ENCODE peak calls at places on chromosomes 12 and 14, in four cellular contexts. R is tibial nerve, B is PC-3, G is HCT116. Z is an unnamed sample. For H3K27me3, the result is how much of the 10 kb centered on the place peaks cover.

GRCh38 chr14:73762375-73762822 is 48.2 kb upstream of the PNMA1 start:
- DNase-seq in B (no peak), G (no peak), R (no peak), Z (no peak)

GRCh38 chr12:46197876-46198275 is 71.0 kb downstream of the SLC38A1 start:
- DNase-seq in B (no peak), G (no peak), R (no peak), Z (no peak)

GRCh38 chr12:111454716-111455447 is 49.2 kb downstream of the SH2B3 start:
- DNase-seq in G (no peak), B (no peak), R (no peak), Z (no peak)

GRCh38 chr12:31756977-31757420 is 28.2 kb upstream of the AMN1 start:
- DNase-seq in G (peak), R (no peak), B (peak), Z (no peak)

GRCh38 chr12:52434096-52434733 is at the start of gene KRT75:
- DNase-seq in G (no peak), B (peak), R (no peak), Z (no peak)

GRCh38 chr12:34595749-34596733 is 573.7 kb downstream of the ALG10 start:
- DNase-seq in B (no peak), R (no peak), G (no peak), Z (no peak)

GRCh38 chr12:26810330-26810729 is 22.7 kb downstream of the ITPR2 start:
- DNase-seq in R (peak), B (no peak), G (no peak), Z (no peak)

GRCh38 chr12:24011927-24012326 is 62.5 kb upstream of the SOX5 start:
- DNase-seq in B (no peak), G (no peak), R (no peak), Z (no peak)

GRCh38 chr12:122845041-122845864 is 10.0 kb downstream of the HIP1R start:
- DNase-seq in R (no peak), B (no peak), G (no peak), Z (no peak)

GRCh38 chr14:72740966-72741835 is 152.7 kb downstream of the DPF3 start:
- DNase-seq in B (no peak), G (no peak), R (no peak), Z (no peak)

GRCh38 chr12:46908236-46908935 is 82.6 kb upstream of the SLC38A4 start:
- DNase-seq in B (peak), G (no peak), R (no peak), Z (no peak)

GRCh38 chr12:101877816-101878811 is 734 bp downstream of the DRAM1 start:
- DNase-seq in R (no peak), G (no peak), B (peak), Z (no peak)

GRCh38 chr12:84632556-84632955 is 280.0 kb downstream of the SLC6A15 start:
- DNase-seq in B (no peak), R (no peak), G (no peak), Z (no peak)

GRCh38 chr12:92942905-92943304 is 13.8 kb upstream of the EEA1 start:
- DNase-seq in R (no peak), B (no peak), G (no peak), Z (no peak)

GRCh38 chr14:59582161-59582560 is 5.5 kb upstream of the CCDC175 start:
- DNase-seq in R (no peak), G (no peak), B (no peak), Z (no peak)

GRCh38 chr12:124668602-124669001 is 101.2 kb upstream of the NCOR2 start:
- DNase-seq in R (no peak), G (no peak), B (no peak), Z (no peak)

GRCh38 chr12:130500835-130501330 is 163.2 kb downstream of the PIWIL1 start:
- DNase-seq in B (no peak), R (no peak), G (no peak), Z (no peak)

GRCh38 chr12:3273409-3273853 is 196.3 kb downstream of the TSPAN9 start:
- DNase-seq in G (peak), R (no peak), B (peak), Z (no peak)

GRCh38 chr12:6904280-6905276 is at the start of gene LRRC23:
- DNase-seq in G (peak), B (peak), R (peak), Z (peak)

GRCh38 chr12:3294481-3294911 is 196.5 kb upstream of the PRMT8 start:
- DNase-seq in G (no peak), B (no peak), R (no peak), Z (no peak)

GRCh38 chr12:125406131-125406530 is 340.9 kb downstream of the AACS start:
- DNase-seq in B (no peak), G (no peak), R (no peak), Z (no peak)

GRCh38 chr12:30152705-30153104 is 369.0 kb upstream of the TMTC1 start:
- DNase-seq in G (no peak), R (no peak), B (no peak), Z (no peak)

GRCh38 chr14:99524091-99524661 is 43.0 kb downstream of the CCNK start:
- DNase-seq in R (no peak), B (peak), G (no peak), Z (no peak)

GRCh38 chr12:106581543-106582263 is 1.1 kb upstream of the RFX4 start:
- DNase-seq in B (no peak), G (no peak), R (no peak), Z (no peak)

GRCh38 chr12:49693931-49694439 is 13.2 kb downstream of the FMNL3 start:
- DNase-seq in B (peak), R (no peak), G (no peak), Z (no peak)

GRCh38 chr14:72513994-72514659 is 379.8 kb downstream of the DPF3 start:
- DNase-seq in R (no peak), B (peak), G (peak), Z (no peak)

DNA sequence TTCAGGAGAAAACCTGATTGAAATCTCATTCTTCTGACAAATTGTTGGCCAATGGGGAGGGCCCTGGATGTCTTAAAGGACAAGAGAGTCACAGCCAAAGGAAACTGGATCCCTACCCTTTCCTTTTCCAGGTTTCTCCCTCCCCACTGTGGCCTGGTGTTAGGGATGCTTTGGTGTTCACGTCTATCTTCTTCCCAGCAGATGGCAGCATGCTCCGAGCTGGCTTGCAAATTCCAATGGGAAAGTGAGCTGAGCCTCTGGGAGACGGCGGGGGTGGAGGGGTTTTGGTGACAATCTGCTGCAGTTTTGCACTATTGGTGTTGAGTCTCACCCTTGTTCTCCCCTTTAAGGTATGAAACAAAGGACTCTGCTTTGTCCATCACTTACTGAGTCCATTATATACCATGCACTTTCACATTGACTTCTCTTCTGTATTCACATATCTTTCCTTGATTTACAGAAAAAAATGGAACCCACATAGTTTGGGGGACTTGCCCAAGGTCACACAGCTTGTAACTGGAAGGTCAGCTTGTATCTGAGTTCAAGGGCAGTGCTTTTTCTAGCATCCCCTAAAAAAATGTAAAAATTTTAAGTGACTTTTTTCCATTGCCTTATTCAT is 39.3 kb downstream of the CCDC177 start:
- DNase-seq in G (peak), B (peak), R (no peak), Z (no peak)
- H3K27me3 ChIP-seq in G (under half), B (under half), R (under half), Z (under half)

GRCh38 chr14:61077437-61077836 is 96.4 kb downstream of the SLC38A6 start:
- DNase-seq in R (no peak), B (peak), G (no peak), Z (no peak)
- H3K27ac ChIP-seq in R (no peak), B (peak), G (no peak), Z (no peak)

GRCh38 chr14:42806909-42807315 is 1200.2 kb downstream of the LRFN5 start:
- DNase-seq in G (no peak), R (no peak), B (peak), Z (no peak)

GRCh38 chr14:42804146-42804545 is 1197.5 kb downstream of the LRFN5 start:
- DNase-seq in B (no peak), G (no peak), R (no peak), Z (no peak)
- TF ChIP-seq CTCF in B (no peak), G (no peak), R (no peak), Z (no peak)

DNA sequence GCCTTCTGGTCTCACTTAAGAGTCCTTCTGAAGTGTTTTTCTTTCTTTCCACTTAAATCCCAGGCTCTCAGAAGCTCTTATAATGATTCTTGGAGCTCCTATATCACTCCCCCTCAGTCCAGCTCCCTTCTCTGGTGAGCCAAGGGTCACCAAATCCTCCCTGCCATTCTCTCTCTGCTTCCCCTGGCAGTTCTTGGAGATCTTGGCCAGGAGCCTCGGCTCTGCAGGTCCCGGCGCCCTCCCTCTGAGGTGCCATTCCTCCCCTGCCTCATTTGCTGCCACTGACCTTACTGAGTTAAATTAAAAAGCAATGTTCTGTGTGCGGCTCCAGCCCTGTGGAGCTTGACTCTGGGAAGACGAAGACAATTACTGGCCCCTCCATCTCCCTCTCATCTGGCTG is 7.0 kb downstream of the CISTR start:
- DNase-seq in B (no peak), G (no peak), R (no peak), Z (no peak)
- H3K27me3 ChIP-seq in B (under half), G (under half), R (half or more), Z (half or more)

DNA sequence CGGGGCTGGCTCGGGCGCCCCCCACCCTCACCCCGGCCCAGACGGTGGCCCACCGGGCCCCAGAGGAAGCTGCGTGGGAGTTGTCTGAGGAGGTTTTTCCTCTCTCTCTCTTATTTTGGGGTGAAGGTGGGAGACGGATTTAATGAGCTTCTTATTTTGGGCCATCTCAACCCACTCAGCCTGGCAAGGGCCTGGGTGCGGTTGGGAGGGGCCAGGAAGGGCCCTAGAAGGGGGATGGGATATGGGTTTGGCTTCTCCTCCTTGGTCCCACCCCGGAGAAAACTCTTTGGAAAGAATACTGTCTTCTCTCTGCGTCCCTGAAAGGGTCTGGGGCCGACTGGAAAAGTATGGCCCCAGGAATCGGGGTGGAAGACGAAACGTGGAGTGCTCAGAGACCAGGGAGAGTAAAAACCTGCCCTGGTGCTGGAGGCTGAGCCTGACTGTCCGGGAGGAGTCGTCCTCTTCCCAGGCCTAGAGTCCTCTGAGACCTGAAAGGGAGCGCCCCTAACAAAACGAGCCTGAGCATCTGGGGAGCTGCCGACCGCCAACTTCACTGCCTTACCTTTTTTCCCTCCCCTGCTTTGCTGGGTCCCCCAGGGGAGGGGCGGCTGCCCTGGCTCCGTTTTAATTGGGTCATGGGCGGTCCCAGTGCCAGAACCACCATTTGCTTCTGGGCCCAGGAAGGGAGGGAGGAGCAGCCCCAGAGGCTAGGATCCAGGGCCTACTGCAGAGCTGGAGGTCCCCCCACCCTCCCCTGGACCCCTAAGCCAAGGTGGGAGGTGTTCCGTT is 1.6 kb downstream of the MMP14 start:
- DNase-seq in G (no peak), R (peak), B (peak), Z (no peak)
- H3K27ac ChIP-seq in G (peak), R (peak), B (peak), Z (no peak)

DNA sequence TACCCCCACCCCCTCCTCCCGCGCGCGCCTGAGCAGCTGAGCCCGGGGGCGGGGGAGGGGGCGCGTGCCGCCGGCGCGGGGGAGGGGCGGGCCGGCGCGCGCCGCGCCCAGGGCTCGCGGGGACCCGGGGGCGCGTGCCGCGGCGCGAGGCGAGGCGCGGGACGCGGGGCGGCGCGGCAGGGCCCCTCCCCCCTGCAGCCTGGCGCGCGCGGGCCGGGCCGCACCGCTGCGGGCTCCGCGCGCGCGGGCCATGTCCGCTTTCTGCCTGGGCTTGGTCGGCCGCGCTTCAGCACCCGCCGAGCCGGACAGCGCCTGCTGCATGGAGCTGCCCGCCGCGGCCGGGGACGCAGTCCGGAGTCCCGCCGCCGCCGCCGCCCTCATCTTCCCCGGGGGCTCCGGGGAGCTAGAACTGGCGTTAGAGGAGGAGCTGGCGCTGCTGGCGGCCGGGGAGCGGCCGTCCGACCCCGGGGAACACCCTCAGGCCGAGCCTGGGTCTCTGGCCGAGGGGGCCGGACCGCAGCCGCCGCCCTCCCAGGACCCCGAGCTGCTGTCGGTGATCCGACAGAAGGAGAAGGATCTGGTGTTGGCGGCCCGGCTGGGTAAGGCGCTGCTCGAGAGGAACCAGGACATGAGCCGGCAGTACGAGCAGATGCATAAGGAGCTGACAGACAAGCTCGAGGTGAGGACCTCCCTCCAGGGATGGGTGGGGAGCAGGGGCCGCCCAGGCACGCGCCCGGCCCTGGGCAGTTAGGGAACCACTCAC is 764 bp downstream of the BICDL1 start:
- DNase-seq in R (peak), B (peak), G (no peak), Z (peak)
- TF ChIP-seq CTCF in R (no peak), B (no peak), G (no peak), Z (no peak)

GRCh38 chr14:37586783-37587428 is 8.1 kb downstream of the FOXA1 start:
- DNase-seq in B (peak), R (no peak), G (no peak), Z (no peak)
- H3K27me3 ChIP-seq in B (under half), R (half or more), G (under half), Z (half or more)

DNA sequence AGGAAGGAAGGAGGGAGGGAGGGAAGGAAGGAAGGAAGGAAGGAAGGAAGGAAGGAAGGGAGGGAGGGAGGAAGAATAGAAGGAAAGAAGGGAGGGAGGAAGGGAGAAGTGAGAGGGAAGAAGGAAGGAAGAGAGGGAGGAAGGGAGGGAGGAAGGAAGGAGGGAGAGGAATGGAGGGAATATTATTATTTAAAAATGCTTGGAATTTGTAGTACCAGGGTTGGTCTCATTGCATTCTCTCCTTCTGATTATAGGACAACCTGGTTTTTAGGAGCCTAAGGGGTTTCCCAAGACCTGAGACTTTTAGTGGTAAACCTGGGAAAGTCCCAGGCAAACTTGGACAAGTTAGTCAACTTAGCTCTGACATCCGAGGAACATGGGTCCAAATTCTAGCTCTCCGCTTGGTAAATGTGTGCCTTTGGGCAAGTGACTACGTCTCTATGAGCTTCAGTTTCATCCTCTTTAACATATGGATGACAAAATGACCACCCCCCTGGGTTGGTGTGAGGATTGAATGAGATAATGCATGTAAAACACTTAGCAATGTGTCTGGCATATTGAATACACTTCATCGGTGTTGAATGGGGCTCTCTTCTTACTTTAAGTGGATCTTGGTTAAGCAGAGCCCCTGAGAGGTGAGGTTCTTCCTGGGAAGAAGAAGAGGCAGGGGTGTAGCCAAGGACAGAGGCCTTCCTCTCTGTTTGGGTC is 690.7 kb upstream of the TBX3 start:
- DNase-seq in R (no peak), B (no peak), G (no peak), Z (no peak)
- H3K27ac ChIP-seq in R (peak), B (peak), G (no peak), Z (no peak)

DNA sequence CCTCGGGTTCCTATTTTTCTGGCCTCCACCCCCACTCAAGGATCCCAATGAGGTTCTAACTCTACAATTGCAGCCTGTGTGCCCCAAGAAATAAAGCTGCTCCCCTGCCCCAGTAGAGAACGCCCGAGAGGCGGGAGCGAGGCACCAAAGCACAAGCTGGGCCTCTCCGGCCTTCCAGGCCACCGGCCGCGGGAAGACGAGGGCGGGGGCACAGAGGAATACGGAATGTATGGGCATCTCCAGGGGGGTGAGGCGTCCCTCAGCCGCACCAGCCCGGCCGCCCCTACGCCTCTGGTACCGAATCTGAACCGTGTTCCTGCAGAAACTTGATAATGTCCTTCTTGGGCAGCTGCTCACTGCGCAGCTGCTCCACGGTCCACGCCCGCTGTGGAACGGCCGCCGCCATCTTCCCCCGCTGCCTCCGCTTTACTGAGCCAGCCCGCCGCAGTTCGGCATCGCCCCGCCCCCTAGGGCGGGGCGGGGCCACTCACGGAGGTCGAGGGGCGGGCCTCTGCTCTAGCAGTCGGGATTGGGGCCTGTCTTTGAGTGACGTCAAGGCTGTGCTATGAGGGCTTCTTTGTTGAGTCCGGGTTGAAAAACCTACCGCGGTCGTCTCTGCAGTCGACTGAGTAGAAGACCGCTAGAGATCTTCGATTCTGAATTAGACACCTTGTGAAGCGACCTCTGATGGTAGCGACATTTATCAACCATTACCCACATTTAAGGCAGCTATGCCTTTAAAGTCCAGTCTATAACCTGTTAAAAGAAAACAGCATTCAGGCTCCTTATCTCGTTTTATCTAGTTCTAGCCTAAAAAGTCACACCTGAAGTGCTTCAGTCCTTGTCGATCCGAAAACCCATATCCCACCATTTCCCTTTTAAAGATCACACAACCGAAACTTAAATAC is at the start of gene FKBP3:
- DNase-seq in B (peak), G (peak), R (peak), Z (peak)
- TF ChIP-seq CTCF in B (peak), G (no peak), R (peak), Z (peak)